ENCODE peak calls at places on chromosome 10, in nine cellular contexts. B is WERI-Rb-1; E is PC-9; S is upper lobe of right lung; Q is colonic mucosa; A is lung; Z is cardiac muscle cell; K is effector memory CD4-positive, alpha-beta T cell; O is SJCRH30. G is an unnamed sample. For H3K36me3, the result is how much of the 10 kb centered on the place peaks cover.

GRCh38 chr10:122863796-122864592 is 15.4 kb downstream of the FAM24B start:
- DNase-seq in B (no peak), E (no peak), S (no peak), Q (no peak), A (no peak), Z (no peak), K (no peak), O (no peak), G (no peak)

GRCh38 chr10:114337510-114338462 is 66.5 kb downstream of the AFAP1L2 start:
- DNase-seq in B (no peak), E (no peak), S (no peak), Q (no peak), A (no peak), Z (no peak), K (no peak), O (no peak), G (no peak)

GRCh38 chr10:51073461-51074237 is 638 bp upstream of the PRKG1 start:
- DNase-seq in B (no peak), E (peak), S (no peak), Q (peak), A (peak), Z (peak), K (no peak), O (peak), G (no peak)

GRCh38 chr10:97427571-97428179 is 1.7 kb downstream of the PGAM1 start:
- DNase-seq in B (no peak), E (peak), S (no peak), Q (peak), A (peak), Z (peak), K (no peak), O (peak), G (no peak)

GRCh38 chr10:5951167-5951711 is 26.1 kb downstream of the IL15RA start:
- DNase-seq in B (no peak), E (peak), S (peak), Q (no peak), A (peak), Z (no peak), K (no peak), O (no peak), G (no peak)

GRCh38 chr10:87850742-87851205 is 12.6 kb downstream of the KLLN start:
- DNase-seq in B (peak), E (no peak), S (no peak), Q (peak), A (peak), Z (peak), K (peak), O (peak), G (peak)

GRCh38 chr10:32982293-32982709 is 24.3 kb upstream of the ITGB1 start:
- DNase-seq in B (no peak), E (no peak), S (no peak), Q (no peak), A (no peak), Z (no peak), K (no peak), O (no peak), G (peak)

GRCh38 chr10:27646604-27647191 is 98.9 kb downstream of the MKX start:
- DNase-seq in B (no peak), E (no peak), S (no peak), Q (no peak), A (no peak), Z (no peak), K (no peak), O (no peak), G (no peak)

GRCh38 chr10:98030093-98030821 is at the start of gene CRTAC1:
- DNase-seq in B (peak), E (no peak), S (peak), Q (peak), A (peak), Z (peak), K (no peak), O (no peak), G (no peak)

GRCh38 chr10:113236998-113237397 is 287.0 kb downstream of the TCF7L2 start:
- DNase-seq in B (no peak), E (no peak), S (no peak), Q (no peak), A (no peak), Z (no peak), K (no peak), O (no peak), G (no peak)

GRCh38 chr10:95257849-95258248 is 33.0 kb downstream of the PDLIM1 start:
- DNase-seq in B (no peak), E (no peak), S (no peak), Q (no peak), A (no peak), Z (no peak), K (no peak), O (no peak), G (no peak)

GRCh38 chr10:49559476-49559875 is 20.6 kb upstream of the ERCC6 start:
- DNase-seq in B (no peak), E (no peak), S (no peak), Q (no peak), A (no peak), Z (no peak), K (no peak), O (no peak), G (no peak)

GRCh38 chr10:88792656-88793055 is 9.9 kb upstream of the LIPM start:
- DNase-seq in B (no peak), E (peak), S (peak), Q (no peak), A (peak), Z (no peak), K (no peak), O (no peak), G (peak)

GRCh38 chr10:123994417-123995081 is 98.8 kb downstream of the CHST15 start:
- DNase-seq in B (peak), E (peak), S (peak), Q (peak), A (peak), Z (peak), K (peak), O (peak), G (peak)

GRCh38 chr10:113023017-113023416 is 73.0 kb downstream of the TCF7L2 start:
- DNase-seq in B (no peak), E (no peak), S (peak), Q (no peak), A (peak), Z (no peak), K (no peak), O (no peak), G (no peak)

GRCh38 chr10:51297438-51297837 is 223.2 kb downstream of the PRKG1 start:
- DNase-seq in B (no peak), E (no peak), S (no peak), Q (no peak), A (no peak), Z (no peak), K (no peak), O (no peak), G (no peak)

GRCh38 chr10:7318836-7319235 is 92.0 kb downstream of the SFMBT2 start:
- DNase-seq in B (no peak), E (no peak), S (no peak), Q (no peak), A (no peak), Z (no peak), K (no peak), O (no peak), G (no peak)

GRCh38 chr10:60606343-60607080 is 171.8 kb upstream of the CDK1 start:
- DNase-seq in B (no peak), E (no peak), S (no peak), Q (no peak), A (no peak), Z (peak), K (no peak), O (no peak), G (peak)

GRCh38 chr10:113273151-113273876 is 279.5 kb upstream of the HABP2 start:
- DNase-seq in B (no peak), E (no peak), S (peak), Q (peak), A (no peak), Z (no peak), K (no peak), O (no peak), G (no peak)

GRCh38 chr10:116772901-116773300 is 30.5 kb upstream of the HSPA12A start:
- DNase-seq in B (no peak), E (no peak), S (no peak), Q (no peak), A (no peak), Z (no peak), K (no peak), O (no peak), G (no peak)

GRCh38 chr10:101043356-101043707 is 12.3 kb downstream of the SFXN3 start:
- DNase-seq in B (no peak), E (no peak), S (no peak), Q (no peak), A (no peak), Z (no peak), K (no peak), O (no peak), G (no peak)

GRCh38 chr10:59323036-59323459 is 39.3 kb downstream of the FAM13C start:
- DNase-seq in B (no peak), E (no peak), S (no peak), Q (peak), A (no peak), Z (no peak), K (no peak), O (peak), G (no peak)

GRCh38 chr10:114852197-114852596 is 30.6 kb downstream of the FHIP2A start:
- DNase-seq in B (no peak), E (no peak), S (no peak), Q (no peak), A (no peak), Z (no peak), K (no peak), O (no peak), G (no peak)

GRCh38 chr10:27619329-27619728 is 115.2 kb downstream of the RAB18 start:
- DNase-seq in B (no peak), E (no peak), S (no peak), Q (no peak), A (no peak), Z (no peak), K (no peak), O (no peak), G (no peak)

GRCh38 chr10:73771722-73772279 is 10.0 kb upstream of the CHCHD1 start:
- DNase-seq in B (peak), E (peak), S (peak), Q (peak), A (no peak), Z (peak), K (peak), O (peak), G (peak)

GRCh38 chr10:100980327-100981110 is 6.8 kb downstream of the MRPL43 start:
- DNase-seq in B (no peak), E (no peak), S (no peak), Q (no peak), A (no peak), Z (no peak), K (no peak), O (no peak), G (no peak)

GRCh38 chr10:1577945-1578344 is 159.4 kb downstream of the ADARB2 start:
- DNase-seq in B (no peak), E (no peak), S (no peak), Q (no peak), A (no peak), Z (no peak), K (no peak), O (no peak), G (no peak)

GRCh38 chr10:35328404-35329037 is 7.8 kb upstream of the CCNY start:
- DNase-seq in B (no peak), E (no peak), S (no peak), Q (no peak), A (no peak), Z (no peak), K (no peak), O (no peak), G (peak)

GRCh38 chr10:95840121-95840520 is 67.7 kb upstream of the CC2D2B start:
- DNase-seq in B (peak), E (no peak), S (no peak), Q (no peak), A (no peak), Z (no peak), K (no peak), O (no peak), G (no peak)

DNA sequence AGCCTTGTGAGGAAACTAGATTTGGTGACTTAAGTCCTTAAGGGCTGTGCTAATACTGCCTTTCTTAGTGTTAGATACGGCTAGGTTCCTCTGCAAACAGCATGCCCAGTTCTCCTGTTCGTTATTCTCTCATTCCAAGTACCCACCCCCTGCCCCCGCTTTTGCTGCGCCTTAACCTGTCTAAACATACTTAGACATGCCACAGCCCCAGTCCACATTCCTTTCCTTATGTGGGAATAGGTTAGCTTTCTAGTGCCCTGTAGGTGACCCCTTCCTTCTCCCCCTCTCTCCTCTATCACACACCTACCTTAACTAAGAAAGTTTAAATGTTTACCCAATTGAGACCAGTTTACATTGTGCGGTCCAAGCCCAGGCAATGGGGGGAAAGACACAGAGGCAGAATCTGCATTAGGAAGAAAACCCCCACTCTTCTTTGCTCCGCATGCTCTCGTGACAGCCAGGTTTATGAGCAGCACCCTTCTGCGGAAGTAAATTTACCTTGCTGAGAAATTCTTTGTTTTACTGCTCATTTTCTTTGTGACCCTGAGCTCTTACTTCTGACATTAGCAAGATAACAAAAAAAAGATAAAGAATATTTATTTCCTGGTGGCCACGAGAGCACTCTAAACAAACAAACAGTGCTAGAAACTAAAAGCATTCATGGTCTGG is 48.8 kb downstream of the VIM start:
- DNase-seq in B (no peak), E (no peak), S (no peak), Q (no peak), A (no peak), Z (no peak), K (no peak), O (no peak), G (no peak)
- H3K36me3 ChIP-seq in B (under half), E (under half), S (under half), Q (under half), A (under half), Z (under half), K (under half), O (under half), G (under half)

DNA sequence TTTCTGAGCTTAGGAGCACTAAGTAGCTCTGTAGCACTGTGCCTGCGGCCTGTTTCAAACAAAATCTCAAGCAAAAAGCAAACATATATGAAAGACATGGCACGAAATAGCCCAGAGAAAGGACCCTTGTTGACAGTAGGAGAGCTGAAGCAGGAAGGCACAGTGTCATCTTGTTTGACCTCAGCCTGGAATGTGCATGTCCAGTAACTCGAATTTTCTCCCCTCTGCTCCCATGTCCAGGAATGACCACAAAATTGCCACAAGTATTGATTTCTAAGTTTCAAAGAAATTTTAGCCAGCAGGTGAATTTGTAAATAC is 301.0 kb downstream of the CCDC3 start:
- DNase-seq in B (no peak), E (no peak), S (no peak), Q (no peak), A (no peak), Z (no peak), K (no peak), O (no peak), G (no peak)
- H3K27ac ChIP-seq in B (no peak), E (no peak), S (no peak), Q (no peak), A (no peak), Z (no peak), K (no peak), O (no peak), G (no peak)

DNA sequence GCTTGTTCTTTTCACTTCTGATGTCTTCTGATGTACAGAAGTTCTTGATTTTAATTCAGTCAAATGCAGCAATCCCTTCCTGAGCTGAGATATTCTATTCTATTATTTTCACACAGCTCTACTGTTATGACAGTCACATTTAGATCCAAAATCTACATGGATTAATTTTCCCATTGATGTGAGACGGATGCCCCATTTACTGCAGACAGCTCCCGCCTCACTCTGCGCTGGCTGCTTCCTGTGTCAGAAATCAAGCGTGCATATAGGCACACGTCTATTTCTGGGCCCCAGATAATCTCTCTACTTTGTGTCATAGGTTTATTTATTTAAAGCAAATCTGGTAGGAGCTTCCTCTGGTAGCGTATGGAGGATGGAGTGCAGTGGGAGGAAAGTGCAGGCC is 6.7 kb downstream of the BNIP3 start:
- DNase-seq in B (no peak), E (no peak), S (no peak), Q (no peak), A (no peak), Z (no peak), K (no peak), O (no peak), G (no peak)
- H3K36me3 ChIP-seq in B (under half), E (under half), S (under half), Q (under half), A (under half), Z (under half), K (under half), O (under half), G (under half)

DNA sequence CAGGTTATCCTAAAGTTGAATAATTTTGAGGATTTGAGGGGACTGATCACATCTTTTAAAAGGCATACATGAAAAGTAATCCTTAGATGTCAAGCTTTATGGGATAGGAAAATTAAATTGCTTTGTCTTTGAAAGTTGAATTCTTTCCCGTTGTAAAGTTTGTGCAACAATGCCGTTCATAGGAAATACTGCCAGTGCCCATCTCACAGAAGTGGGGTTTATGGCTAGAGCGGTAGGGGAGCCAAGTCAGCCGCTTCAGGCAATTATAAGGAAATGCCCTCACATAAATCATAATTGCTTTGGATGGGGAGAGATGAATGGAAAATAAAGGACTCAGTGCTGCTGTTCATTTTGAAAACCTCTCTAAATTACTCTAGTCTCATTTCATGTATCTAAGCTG is 18.1 kb downstream of the CDC123 start:
- DNase-seq in B (no peak), E (no peak), S (no peak), Q (no peak), A (no peak), Z (no peak), K (no peak), O (no peak), G (no peak)
- H3K27ac ChIP-seq in B (no peak), E (no peak), S (no peak), Q (peak), A (no peak), Z (peak), K (no peak), O (no peak), G (no peak)

GRCh38 chr10:69168493-69168892 is 11.5 kb upstream of the SUPV3L1 start:
- DNase-seq in B (no peak), E (no peak), S (no peak), Q (no peak), A (no peak), Z (no peak), K (no peak), O (no peak), G (no peak)

GRCh38 chr10:69176823-69177222 is 3.2 kb upstream of the SUPV3L1 start:
- DNase-seq in B (no peak), E (no peak), S (no peak), Q (no peak), A (no peak), Z (no peak), K (no peak), O (no peak), G (no peak)

GRCh38 chr10:69172241-69172998 is 7.6 kb upstream of the SUPV3L1 start:
- DNase-seq in B (no peak), E (no peak), S (no peak), Q (no peak), A (no peak), Z (no peak), K (no peak), O (no peak), G (no peak)
- H3K36me3 ChIP-seq in B (under half), E (under half), S (under half), Q (under half), A (under half), Z (under half), K (under half), O (under half), G (under half)

GRCh38 chr10:119412244-119412750 is 130.2 kb downstream of the RGS10 start:
- DNase-seq in B (no peak), E (no peak), S (peak), Q (peak), A (peak), Z (no peak), K (no peak), O (peak), G (no peak)
- H3K27ac ChIP-seq in B (no peak), E (no peak), S (peak), Q (peak), A (peak), Z (peak), K (no peak), O (peak), G (no peak)

GRCh38 chr10:3074985-3075600 is 7.7 kb downstream of the PFKP start:
- DNase-seq in B (no peak), E (no peak), S (no peak), Q (no peak), A (no peak), Z (no peak), K (no peak), O (no peak), G (no peak)

GRCh38 chr10:3071405-3072198 is 4.3 kb downstream of the PFKP start:
- DNase-seq in B (no peak), E (peak), S (no peak), Q (no peak), A (no peak), Z (no peak), K (no peak), O (no peak), G (peak)

GRCh38 chr10:3072641-3073360 is 5.5 kb downstream of the PFKP start:
- DNase-seq in B (no peak), E (no peak), S (no peak), Q (no peak), A (no peak), Z (peak), K (no peak), O (no peak), G (no peak)

GRCh38 chr10:3076138-3076537 is 8.8 kb downstream of the PFKP start:
- DNase-seq in B (no peak), E (no peak), S (no peak), Q (no peak), A (no peak), Z (no peak), K (no peak), O (no peak), G (no peak)

DNA sequence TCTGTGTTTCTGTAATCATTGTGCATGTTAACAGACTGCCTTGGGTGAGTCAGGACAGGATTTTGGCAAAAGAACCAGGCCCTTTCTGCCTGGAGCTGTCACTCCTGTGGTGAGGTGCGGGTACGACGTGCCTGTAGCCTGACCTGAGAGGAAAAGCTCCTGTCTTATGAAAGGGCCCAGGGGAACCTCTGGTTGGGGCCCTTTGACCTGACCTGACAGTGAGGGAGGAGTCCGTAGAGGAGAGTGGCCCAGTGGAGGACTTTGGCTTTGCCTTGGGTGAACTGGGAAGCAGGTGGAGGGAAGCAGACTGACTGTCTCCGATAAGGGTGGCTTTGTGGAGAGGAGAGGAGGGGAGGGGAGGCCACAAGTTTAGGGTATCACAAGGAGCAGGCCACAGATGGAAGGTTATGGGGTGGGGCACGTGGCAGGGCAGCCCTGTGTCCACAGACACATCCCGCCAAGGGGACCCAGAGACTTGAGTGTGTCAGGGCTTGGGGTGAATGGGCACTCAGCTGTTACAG is 6.9 kb downstream of the PFKP start:
- DNase-seq in B (no peak), E (no peak), S (no peak), Q (no peak), A (no peak), Z (no peak), K (no peak), O (no peak), G (no peak)
- H3K36me3 ChIP-seq in B (under half), E (under half), S (under half), Q (under half), A (under half), Z (under half), K (under half), O (under half), G (under half)

GRCh38 chr10:110637558-110638053 is 6.5 kb upstream of the RBM20 start:
- DNase-seq in B (peak), E (no peak), S (no peak), Q (no peak), A (no peak), Z (peak), K (no peak), O (no peak), G (peak)
- H3K27ac ChIP-seq in B (no peak), E (no peak), S (no peak), Q (no peak), A (no peak), Z (peak), K (no peak), O (peak), G (peak)

G was measured in brain microvascular endothelial cell.